ENCODE peak calls at places on chromosomes 3 and 15, in four cellular contexts. One of them, this sample, is unnamed.
A peak's percentile ranks its signal among the peaks of the same experiment; 100 is the strongest.

GRCh38 chr3:136750209-136750921 is 1.8 kb downstream of the STAG1 start:
- DNase-seq in K562: peak; percentile 8
- DNase-seq in GM12878: no peak
- DNase-seq in HL-60: no peak
- DNase-seq in this sample: no peak

GRCh38 chr3:53860196-53860595 is 13.8 kb downstream of the IL17RB start:
- DNase-seq in HL-60: no peak
- DNase-seq in GM12878: no peak
- DNase-seq in K562: no peak
- DNase-seq in this sample: no peak

GRCh38 chr3:27613846-27614500 is 108.2 kb downstream of the EOMES start:
- DNase-seq in GM12878: peak; percentile 13
- DNase-seq in K562: no peak
- DNase-seq in HL-60: no peak
- DNase-seq in this sample: no peak

GRCh38 chr15:58742424-58743160 is 6.9 kb downstream of the ADAM10 start:
- DNase-seq in K562: no peak
- DNase-seq in GM12878: no peak
- DNase-seq in HL-60: no peak
- DNase-seq in this sample: no peak

GRCh38 chr3:162376761-162377160 is 880.2 kb downstream of the OTOL1 start:
- DNase-seq in HL-60: no peak
- DNase-seq in K562: no peak
- DNase-seq in GM12878: no peak
- DNase-seq in this sample: no peak

GRCh38 chr3:87796137-87796899 is 262.5 kb downstream of the CGGBP1 start:
- DNase-seq in GM12878: no peak
- DNase-seq in K562: peak; percentile 60
- DNase-seq in HL-60: no peak
- DNase-seq in this sample: no peak

GRCh38 chr3:197795200-197795599 is 4.1 kb downstream of the LRCH3 start:
- DNase-seq in GM12878: no peak
- DNase-seq in K562: no peak
- DNase-seq in HL-60: no peak
- DNase-seq in this sample: no peak

GRCh38 chr15:71448688-71449114 is 333.4 kb downstream of the THSD4 start:
- DNase-seq in HL-60: no peak
- DNase-seq in GM12878: no peak
- DNase-seq in K562: peak; percentile 19
- DNase-seq in this sample: no peak

GRCh38 chr3:97956051-97956450 is 16.2 kb downstream of the RIOX2 start:
- DNase-seq in HL-60: no peak
- DNase-seq in GM12878: no peak
- DNase-seq in K562: no peak
- DNase-seq in this sample: no peak

GRCh38 chr3:134359121-134360010 is 14.9 kb downstream of the AMOTL2 start:
- DNase-seq in GM12878: no peak
- DNase-seq in HL-60: no peak
- DNase-seq in K562: no peak
- DNase-seq in this sample: no peak

GRCh38 chr3:13170317-13170716 is 97.1 kb upstream of the IQSEC1 start:
- DNase-seq in GM12878: no peak
- DNase-seq in K562: no peak
- DNase-seq in HL-60: no peak
- DNase-seq in this sample: no peak

GRCh38 chr3:30286007-30286669 is 320.3 kb upstream of the TGFBR2 start:
- DNase-seq in GM12878: no peak
- DNase-seq in HL-60: no peak
- DNase-seq in K562: no peak
- DNase-seq in this sample: no peak

GRCh38 chr3:32435911-32436815 is 44.5 kb downstream of the CMTM7 start:
- DNase-seq in HL-60: no peak
- DNase-seq in K562: no peak
- DNase-seq in GM12878: no peak
- DNase-seq in this sample: no peak

GRCh38 chr3:71008350-71008923 is 575.1 kb downstream of the FOXP1 start:
- DNase-seq in HL-60: no peak
- DNase-seq in K562: no peak
- DNase-seq in GM12878: no peak
- DNase-seq in this sample: no peak

GRCh38 chr3:71010731-71011455 is 572.6 kb downstream of the FOXP1 start:
- DNase-seq in GM12878: peak; percentile 20
- DNase-seq in HL-60: no peak
- DNase-seq in K562: peak; percentile 18
- DNase-seq in this sample: no peak

GRCh38 chr3:71011565-71012287 is 571.8 kb downstream of the FOXP1 start:
- DNase-seq in HL-60: no peak
- DNase-seq in K562: no peak
- DNase-seq in GM12878: peak; percentile 34
- DNase-seq in this sample: no peak

GRCh38 chr3:71005797-71006321 is 577.7 kb downstream of the FOXP1 start:
- DNase-seq in GM12878: no peak
- DNase-seq in HL-60: no peak
- DNase-seq in K562: no peak
- DNase-seq in this sample: no peak

DNA sequence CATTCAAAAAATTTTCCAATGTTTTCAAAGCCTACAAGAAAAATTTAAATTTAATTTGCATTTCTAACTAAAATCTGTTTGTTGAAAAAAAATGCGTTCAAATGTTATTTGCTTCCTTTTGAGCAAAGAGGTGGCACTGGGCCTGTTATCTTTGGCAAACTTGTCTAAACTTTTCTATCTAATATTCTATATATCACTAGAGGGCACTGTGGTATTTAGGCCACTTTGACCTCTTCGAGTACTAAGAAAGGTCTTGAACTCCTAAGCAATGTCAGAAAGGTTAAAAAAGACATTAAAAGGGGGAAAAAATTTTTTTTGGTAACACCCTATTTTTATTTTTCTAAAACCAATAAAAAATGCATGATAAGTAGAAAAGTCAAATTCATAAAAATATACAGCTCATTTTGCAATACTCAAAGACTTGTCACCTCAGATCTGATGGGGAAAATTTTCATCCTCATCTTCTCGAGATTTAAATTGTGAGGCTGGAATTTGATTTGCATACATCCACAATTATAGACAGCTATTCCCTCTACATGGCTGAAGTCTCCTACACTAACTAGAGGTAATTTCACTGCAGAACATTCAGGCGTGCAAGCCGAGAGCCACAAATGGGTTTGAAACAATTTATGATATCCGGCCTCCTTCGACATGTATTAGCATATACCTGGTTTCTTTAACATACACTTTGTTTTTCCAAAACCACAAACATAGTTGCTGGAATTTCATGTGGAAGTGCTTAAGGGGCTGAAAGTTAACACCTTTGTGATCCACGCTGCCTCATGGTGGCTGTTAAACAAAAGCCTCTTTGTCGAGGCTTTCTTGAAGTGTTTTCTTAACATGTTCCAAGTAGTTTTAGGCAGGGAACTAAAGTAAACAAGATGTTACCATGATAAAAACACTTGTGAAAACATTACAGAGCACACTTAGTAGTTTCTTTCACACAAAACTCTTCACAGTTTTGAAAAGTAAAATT is 576.4 kb downstream of the FOXP1 start:
- DNase-seq in GM12878: no peak
- DNase-seq in HL-60: no peak
- DNase-seq in K562: peak; percentile 20
- DNase-seq in this sample: no peak
- TF ChIP-seq SPI1 in GM12878: no peak
- TF ChIP-seq SPI1 in HL-60: no peak
- TF ChIP-seq SPI1 in K562: no peak
- TF ChIP-seq SPI1 in this sample: no peak

GRCh38 chr15:65980824-65981456 is 111.6 kb downstream of the RAB11A start:
- DNase-seq in K562: peak; percentile 73
- DNase-seq in GM12878: no peak
- DNase-seq in HL-60: no peak
- DNase-seq in this sample: no peak
- TF ChIP-seq SPI1 in K562: no peak
- TF ChIP-seq SPI1 in GM12878: no peak
- TF ChIP-seq SPI1 in HL-60: no peak
- TF ChIP-seq SPI1 in this sample: no peak

GRCh38 chr3:38297537-38297936 is 15.4 kb downstream of the SLC22A14 start:
- DNase-seq in K562: no peak
- DNase-seq in HL-60: no peak
- DNase-seq in GM12878: no peak
- DNase-seq in this sample: no peak

GRCh38 chr3:38297947-38298711 is 16.0 kb downstream of the SLC22A14 start:
- DNase-seq in K562: no peak
- DNase-seq in HL-60: no peak
- DNase-seq in GM12878: peak; percentile 5
- DNase-seq in this sample: no peak
- TF ChIP-seq SPI1 in K562: no peak
- TF ChIP-seq SPI1 in HL-60: no peak
- TF ChIP-seq SPI1 in GM12878: no peak
- TF ChIP-seq SPI1 in this sample: no peak

GRCh38 chr15:76140069-76140454 is 80.3 kb downstream of the TMEM266 start:
- DNase-seq in GM12878: no peak
- DNase-seq in K562: no peak
- DNase-seq in HL-60: no peak
- DNase-seq in this sample: no peak
- TF ChIP-seq SPI1 in GM12878: no peak
- TF ChIP-seq SPI1 in K562: no peak
- TF ChIP-seq SPI1 in HL-60: no peak
- TF ChIP-seq SPI1 in this sample: no peak

GRCh38 chr3:85560088-85560790 is 601.5 kb downstream of the CADM2 start:
- DNase-seq in GM12878: no peak
- DNase-seq in HL-60: no peak
- DNase-seq in K562: no peak
- DNase-seq in this sample: no peak
- TF ChIP-seq SPI1 in GM12878: no peak
- TF ChIP-seq SPI1 in HL-60: no peak
- TF ChIP-seq SPI1 in K562: no peak
- TF ChIP-seq SPI1 in this sample: no peak

DNA sequence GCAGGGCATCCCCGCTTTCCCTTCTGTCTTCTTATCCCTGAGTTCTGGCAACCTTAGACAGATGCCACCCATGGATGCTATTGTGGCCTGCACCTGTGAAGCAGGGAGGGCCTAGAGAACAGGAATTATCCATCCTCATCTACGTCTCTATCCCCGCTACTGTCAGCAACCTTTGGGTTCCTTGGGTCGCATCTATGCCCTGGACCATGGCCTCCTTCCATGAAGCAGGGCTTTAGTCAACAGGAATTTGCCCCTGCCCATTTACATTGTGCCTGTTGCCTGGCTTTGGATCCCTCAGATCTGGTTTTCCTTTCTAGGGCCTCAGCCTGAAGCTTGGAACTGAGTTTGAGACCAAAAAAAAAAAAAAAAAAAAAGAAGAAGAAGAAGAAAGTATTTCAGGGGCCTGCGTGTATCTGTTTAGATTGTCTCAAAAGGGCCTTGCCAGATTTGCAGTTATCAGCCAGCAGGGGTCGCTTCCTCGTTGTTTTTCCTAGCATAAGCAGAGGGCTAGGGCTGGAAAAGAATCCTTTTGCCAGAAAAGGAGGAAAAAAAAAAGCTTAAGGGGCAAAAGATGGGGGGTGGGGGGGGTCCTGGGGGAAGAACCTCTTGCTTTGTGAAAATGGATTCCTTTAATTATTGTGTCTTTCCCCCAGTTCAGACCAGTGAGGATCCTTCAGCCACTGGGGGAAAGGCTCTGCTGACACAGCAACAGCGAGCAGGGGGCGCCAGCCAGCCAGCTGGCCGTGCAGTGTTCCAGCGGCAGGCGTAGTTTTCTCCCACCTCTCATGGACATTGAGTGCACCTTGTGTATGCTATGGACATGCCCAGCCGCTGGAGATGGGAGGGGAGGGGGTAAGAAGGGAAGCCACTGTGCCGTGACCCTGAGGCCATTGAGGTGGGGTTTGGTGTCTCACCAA is 65.7 kb upstream of the ALDH1L1 start:
- DNase-seq in K562: peak; percentile 32
- DNase-seq in HL-60: no peak
- DNase-seq in GM12878: no peak
- DNase-seq in this sample: no peak
- TF ChIP-seq SPI1 in K562: no peak
- TF ChIP-seq SPI1 in HL-60: no peak
- TF ChIP-seq SPI1 in GM12878: no peak
- TF ChIP-seq SPI1 in this sample: no peak

GRCh38 chr3:59731909-59732308 is 682.1 kb upstream of the CFAP20DC start:
- DNase-seq in HL-60: peak; percentile 18
- DNase-seq in K562: no peak
- DNase-seq in GM12878: peak; percentile 31
- DNase-seq in this sample: no peak
- TF ChIP-seq SPI1 in HL-60: no peak
- TF ChIP-seq SPI1 in K562: no peak
- TF ChIP-seq SPI1 in GM12878: no peak
- TF ChIP-seq SPI1 in this sample: peak; percentile 26

This sample was measured in GM12891.